ENCODE peak calls at places on chromosomes 5 and 9, in five cellular contexts. G is Calu3, P is AG04450, K is left ventricle myocardium inferior, D is neural crest cell. R is an unnamed sample.

GRCh38 chr9:33288828-33289483 is 1.4 kb upstream of the NFX1 start:
- DNase-seq in P (no peak), G (no peak), K (no peak), D (no peak), R (no peak)

GRCh38 chr5:78753093-78753531 is 104.5 kb upstream of the LHFPL2 start:
- DNase-seq in K (no peak), D (no peak), G (no peak), P (no peak), R (no peak)

GRCh38 chr5:150358261-150359095 is 981 bp downstream of the TCOF1 start:
- DNase-seq in G (no peak), D (no peak), K (no peak), P (no peak), R (no peak)

GRCh38 chr5:160165137-160166068 is 46.2 kb upstream of the PWWP2A start:
- DNase-seq in K (peak; percentile 87), D (no peak), G (peak; percentile 96), P (peak; percentile 98), R (peak; percentile 100)

GRCh38 chr9:73067074-73067473 is 84.6 kb upstream of the ANXA1 start:
- DNase-seq in K (no peak), G (no peak), P (no peak), D (no peak), R (peak; percentile 11)

GRCh38 chr5:39629946-39630345 is 205.2 kb upstream of the DAB2 start:
- DNase-seq in K (no peak), P (no peak), G (no peak), D (no peak), R (no peak)

GRCh38 chr5:67047616-67048015 is 149.0 kb downstream of the CD180 start:
- DNase-seq in P (no peak), D (no peak), G (no peak), K (no peak), R (no peak)

GRCh38 chr9:76115982-76116646 is 225.6 kb downstream of the PCSK5 start:
- DNase-seq in P (no peak), G (no peak), D (no peak), K (no peak), R (no peak)

R was measured in HT1080.